ENCODE peak calls at places on chromosomes 11 and 22, in six cellular contexts. W, H, T, K, F and Z are unnamed samples.

GRCh38 chr11:3189886-3190583 is 24.9 kb upstream of the OSBPL5 start:
- DNase-seq in H (no peak), F (no peak), T (no peak), W (no peak), K (no peak), Z (no peak)

GRCh38 chr11:59247535-59248227 is 35.0 kb upstream of the MPEG1 start:
- DNase-seq in T (no peak), W (no peak), F (peak; percentile 41), K (peak; percentile 55), H (no peak), Z (no peak)

GRCh38 chr11:73140213-73141030 is 1.7 kb downstream of the FCHSD2 start:
- DNase-seq in H (no peak), T (peak; percentile 30), F (peak; percentile 46), W (peak; percentile 48), K (peak; percentile 46), Z (no peak)

GRCh38 chr11:103109818-103110388 is 677 bp downstream of the DYNC2H1 start:
- DNase-seq in K (peak; percentile 18), T (peak; percentile 15), F (peak; percentile 19), W (no peak), H (no peak), Z (peak; percentile 21)

GRCh38 chr11:132402056-132402684 is 1031.8 kb downstream of the NTM start:
- DNase-seq in T (no peak), W (no peak), F (peak; percentile 25), K (peak; percentile 19), H (no peak), Z (no peak)

GRCh38 chr11:115202900-115203552 is 301.2 kb downstream of the CADM1 start:
- DNase-seq in K (no peak), W (no peak), H (no peak), T (no peak), F (no peak), Z (no peak)

GRCh38 chr11:112785717-112786116 is 175.5 kb upstream of the NCAM1 start:
- DNase-seq in F (no peak), W (no peak), H (no peak), K (no peak), T (peak; percentile 74), Z (no peak)

GRCh38 chr11:116813781-116814471 is 9.2 kb downstream of the APOA4 start:
- DNase-seq in H (no peak), W (peak; percentile 23), F (no peak), T (no peak), K (no peak), Z (peak; percentile 5)

GRCh38 chr11:77151804-77152513 is 23.9 kb downstream of the MYO7A start:
- DNase-seq in T (no peak), K (no peak), W (no peak), F (no peak), H (no peak), Z (no peak)

GRCh38 chr11:120744016-120744994 is 232.8 kb downstream of the GRIK4 start:
- DNase-seq in H (no peak), T (no peak), F (no peak), W (no peak), K (no peak), Z (no peak)

GRCh38 chr11:32527191-32527590 is 56.4 kb upstream of the EIF3M start:
- DNase-seq in K (no peak), F (no peak), W (no peak), T (no peak), H (no peak), Z (no peak)
- TF ChIP-seq POLR2A in K (no peak), F (no peak), W (no peak), T (no peak), H (no peak), Z (no peak)

DNA sequence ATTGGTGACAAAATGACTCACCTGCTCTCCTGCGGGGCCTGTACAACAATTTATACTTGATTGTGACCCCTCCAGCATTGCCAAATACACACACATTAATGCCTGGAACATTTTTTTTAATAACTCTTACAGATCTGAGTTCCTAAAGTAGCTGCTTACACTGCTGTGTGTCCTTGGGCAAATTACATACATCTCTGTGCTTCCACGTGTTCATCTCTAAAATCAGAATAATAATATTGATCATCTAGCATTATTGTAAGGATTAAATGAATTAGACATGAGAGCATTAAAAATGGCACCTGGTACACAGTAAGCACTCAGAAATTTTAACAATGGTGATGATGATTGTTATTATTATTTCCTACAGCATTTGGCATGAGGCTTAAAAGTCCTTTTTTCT is 21.5 kb upstream of the WT1 start:
- DNase-seq in F (no peak), H (no peak), K (no peak), T (no peak), W (no peak), Z (no peak)
- H3K27me3 ChIP-seq in F (no peaks in the 10 kb centered on the region), H (no peaks in the 10 kb centered on the region), K (no peaks in the 10 kb centered on the region), T (no peaks in the 10 kb centered on the region), W (no peaks in the 10 kb centered on the region), Z (no peaks in the 10 kb centered on the region)

DNA sequence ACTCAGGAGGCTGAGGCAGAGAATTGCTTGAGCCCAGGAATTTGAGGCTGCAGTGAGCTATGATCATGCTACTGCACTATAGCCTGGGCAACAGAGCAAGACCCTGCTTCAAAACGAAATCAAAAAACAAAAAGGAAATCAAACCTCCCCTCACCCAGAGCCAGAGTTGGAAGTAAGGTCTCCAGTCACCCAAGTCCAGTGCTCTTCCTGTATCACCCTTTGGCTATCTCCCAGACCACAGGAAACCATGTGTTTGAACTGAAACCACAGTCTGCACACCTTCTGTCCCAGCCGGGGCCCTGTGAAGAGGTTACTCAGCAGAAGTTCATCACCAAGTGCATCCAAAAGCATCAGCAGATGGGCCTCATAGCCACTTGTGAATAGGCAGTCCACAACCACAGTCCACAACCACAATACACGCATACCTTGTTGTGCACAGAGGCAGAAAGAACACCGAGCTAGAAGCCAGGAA is 4.6 kb downstream of the MYH9 start:
- DNase-seq in T (no peak), K (peak; percentile 57), F (no peak), W (peak; percentile 68), H (no peak), Z (peak; percentile 74)
- H3K4me3 ChIP-seq in T (no peak overlapping the region), K (no peak overlapping the region), F (no peak overlapping the region), W (peak overlapping the region; percentile 17), H (no peak overlapping the region), Z (peak overlapping the region; percentile 45)

GRCh38 chr22:30198152-30198845 is 48.3 kb downstream of the LIF start:
- DNase-seq in T (no peak), K (peak; percentile 74), H (no peak), F (no peak), W (no peak), Z (no peak)
- TF ChIP-seq POLR2A in T (no peak), K (no peak), H (no peak), F (no peak), W (no peak), Z (no peak)